ENCODE peak calls at places on chromosomes 16 and 17, in ten cellular contexts. N is endodermal cell; Q is SK-N-SH; T is cardiac muscle cell; V is mammary epithelial cell; L is body of pancreas; C is dorsolateral prefrontal cortex; B is ascending aorta; A is heart right ventricle; H is CD8-positive, alpha-beta T cell. D is an unnamed sample.

GRCh38 chr17:55238931-55239297 is 25.8 kb upstream of the HLF start:
- DNase-seq in H (no peak), Q (peak; percentile 55), B (no peak), T (no peak), N (no peak), V (no peak), C (no peak), A (peak; percentile 11), L (peak; percentile 47), D (no peak)

GRCh38 chr16:27363797-27364196 is 38.2 kb upstream of the IL21R start:
- DNase-seq in B (no peak), N (no peak), H (no peak), A (no peak), T (no peak), V (peak; percentile 29), L (peak; percentile 76), Q (no peak), C (no peak), D (no peak)

GRCh38 chr17:29241015-29241963 is 5.4 kb upstream of the CRYBA1 start:
- DNase-seq in B (peak; percentile 92), A (no peak), V (peak; percentile 94), C (no peak), T (peak; percentile 96), H (no peak), N (peak; percentile 88), Q (peak; percentile 39), L (peak; percentile 19), D (peak; percentile 55)

GRCh38 chr16:56262148-56262878 is 71.0 kb downstream of the GNAO1 start:
- DNase-seq in H (peak; percentile 17), L (peak; percentile 31), T (no peak), A (no peak), B (no peak), N (no peak), Q (no peak), V (peak; percentile 46), C (no peak), D (no peak)

GRCh38 chr17:800446-801242 is 18.5 kb downstream of the MRM3 start:
- DNase-seq in T (no peak), H (no peak), L (no peak), N (no peak), B (no peak), Q (no peak), V (no peak), C (no peak), A (no peak), D (no peak)

GRCh38 chr16:15507299-15507958 is 73.0 kb downstream of the BMERB1 start:
- DNase-seq in B (peak; percentile 75), C (peak; percentile 74), Q (no peak), V (peak; percentile 5), A (no peak), T (peak; percentile 50), L (no peak), N (peak; percentile 48), H (no peak), D (no peak)

GRCh38 chr17:45342871-45343526 is 26.2 kb upstream of the MAP3K14 start:
- DNase-seq in Q (no peak), H (no peak), L (no peak), T (no peak), V (no peak), N (no peak), C (no peak), A (no peak), B (peak; percentile 31), D (no peak)

GRCh38 chr16:55301385-55302008 is 22.5 kb upstream of the IRX6 start:
- DNase-seq in H (no peak), A (no peak), B (no peak), C (no peak), L (no peak), N (no peak), V (no peak), Q (no peak), T (no peak), D (no peak)

GRCh38 chr16:1098266-1098991 is 2.4 kb upstream of the C1QTNF8 start:
- DNase-seq in H (no peak), C (no peak), T (no peak), L (no peak), N (no peak), Q (no peak), A (no peak), V (no peak), B (no peak), D (no peak)

GRCh38 chr16:79401782-79402181 is 198.8 kb downstream of the MAF start:
- DNase-seq in N (no peak), L (no peak), H (no peak), T (no peak), V (no peak), B (no peak), A (no peak), C (no peak), Q (no peak), D (no peak)

GRCh38 chr17:81125573-81126081 is 39.7 kb upstream of the PVALEF start:
- DNase-seq in L (no peak), Q (no peak), T (no peak), V (no peak), B (no peak), N (no peak), H (no peak), A (no peak), C (no peak), D (no peak)

GRCh38 chr17:55607736-55608341 is 96.6 kb upstream of the SMIM36 start:
- DNase-seq in Q (no peak), L (peak; percentile 45), T (peak; percentile 86), V (no peak), N (no peak), A (peak; percentile 50), H (no peak), B (no peak), C (no peak), D (no peak)

DNA sequence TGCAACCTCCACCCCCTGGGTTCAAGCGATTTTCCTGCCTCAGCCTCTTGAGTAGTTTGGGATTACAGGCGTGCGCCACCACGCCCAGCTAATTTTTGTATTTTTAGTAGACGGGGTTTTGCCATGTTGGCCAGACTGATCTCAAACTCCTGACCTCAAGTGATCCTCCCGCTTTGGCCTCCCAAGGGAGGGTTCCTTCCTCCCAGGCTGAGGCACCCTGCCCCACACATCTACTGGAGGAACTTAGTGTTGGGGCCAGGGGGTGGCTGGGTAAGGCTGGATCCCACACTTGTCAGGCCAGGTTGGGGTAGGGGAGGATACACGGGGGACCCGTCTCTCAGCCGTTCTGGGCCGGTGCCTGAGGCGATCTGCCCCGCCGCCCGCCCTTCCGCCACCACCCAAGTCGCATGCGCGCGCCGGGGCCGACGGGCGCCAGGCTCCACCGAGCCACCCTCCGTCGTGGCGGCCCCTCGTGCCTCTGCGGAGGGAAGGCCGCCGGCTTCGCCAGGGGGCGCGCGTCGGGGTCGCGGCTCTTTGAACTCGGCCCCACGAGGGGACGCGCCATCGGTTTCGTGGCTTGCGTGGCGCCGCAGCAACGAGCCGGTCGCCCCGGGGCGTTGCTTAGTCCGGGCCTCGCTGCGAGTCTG is 15.9 kb downstream of the GRB7 start:
- DNase-seq in B (no peak), Q (peak; percentile 88), H (no peak), L (peak; percentile 65), V (no peak), T (no peak), C (no peak), N (peak; percentile 84), A (peak; percentile 42), D (peak; percentile 92)
- TF ChIP-seq CTCF in B (no peak), Q (no peak), H (no peak), L (no peak), V (no peak), T (no peak), C (no peak), N (no peak), A (no peak), D (no peak)

DNA sequence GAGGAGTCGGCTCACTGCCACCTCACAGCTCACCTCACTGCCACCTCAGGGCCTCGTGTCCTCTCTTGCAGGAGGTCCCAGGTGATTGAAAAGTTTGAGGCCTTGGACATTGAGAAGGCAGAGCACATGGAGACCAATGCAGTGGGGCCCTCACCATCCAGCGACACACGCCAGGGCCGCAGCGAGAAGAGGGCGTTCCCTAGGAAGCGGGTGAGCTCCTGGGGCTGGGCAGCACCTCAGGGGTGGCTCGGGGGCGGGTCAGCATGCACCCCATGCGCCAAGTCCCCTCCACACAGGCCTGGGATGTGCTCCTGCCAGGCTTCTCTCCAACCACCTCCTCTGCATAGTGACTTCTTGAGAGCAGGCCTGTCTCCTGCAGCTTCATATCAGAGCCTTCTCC is 63.6 kb downstream of the PLD6 start:
- DNase-seq in V (no peak), T (no peak), H (no peak), C (no peak), A (no peak), Q (no peak), N (no peak), B (no peak), L (no peak), D (no peak)
- H3K27ac ChIP-seq in V (no peak overlapping the region), T (no peak overlapping the region), H (no peak overlapping the region), C (peak overlapping the region; percentile 77), A (no peak overlapping the region), Q (no peak overlapping the region), N (no peak overlapping the region), B (no peak overlapping the region), L (no peak overlapping the region), D (no peak overlapping the region)

DNA sequence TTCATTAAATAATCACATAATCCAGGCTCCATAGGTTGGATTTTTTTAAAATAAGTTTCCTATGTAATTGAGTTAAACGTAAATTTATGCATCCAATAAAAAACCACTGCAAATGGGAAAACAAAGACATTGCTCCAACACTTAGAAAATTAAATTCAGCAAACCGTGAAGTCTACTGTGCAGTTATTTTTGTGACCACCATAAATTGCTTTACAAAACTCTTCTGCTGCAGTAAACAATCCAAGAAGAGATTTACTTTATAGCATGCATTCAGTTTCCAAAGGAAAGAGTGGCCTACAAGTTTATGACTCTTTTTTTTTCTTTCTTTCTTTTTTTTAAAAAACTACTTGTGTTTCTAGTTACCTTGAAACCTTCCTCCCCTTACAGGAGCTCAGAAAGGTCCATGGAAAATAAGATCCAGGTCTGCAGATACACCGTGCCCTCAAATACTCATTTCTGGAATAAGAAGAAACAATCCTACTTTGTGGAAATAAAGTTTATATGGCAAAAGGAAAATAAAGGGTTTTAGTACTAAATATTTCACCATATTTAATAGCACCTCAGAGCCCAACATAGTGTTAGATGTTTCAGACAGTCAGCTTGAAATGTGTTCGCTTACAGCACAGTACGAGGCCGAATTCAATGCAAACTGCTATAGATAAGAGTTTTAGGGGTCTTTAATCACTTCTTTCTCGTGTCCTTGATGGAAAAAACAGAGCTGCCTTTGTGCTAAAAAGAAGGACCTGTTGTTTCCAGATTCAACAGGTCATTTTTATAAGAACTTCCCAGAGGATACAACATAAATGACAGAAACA is 3.2 kb downstream of the HS3ST3A1 start:
- DNase-seq in B (no peak), V (no peak), H (no peak), C (no peak), A (no peak), N (no peak), T (no peak), Q (no peak), L (no peak), D (no peak)
- H3K4me3 ChIP-seq in B (no peak overlapping the region), V (no peak overlapping the region), H (no peak overlapping the region), C (no peak overlapping the region), A (no peak overlapping the region), N (peak overlapping the region; percentile 86), T (peak overlapping the region; percentile 41), Q (peak overlapping the region; percentile 66), L (no peak overlapping the region), D (no peak overlapping the region)

DNA sequence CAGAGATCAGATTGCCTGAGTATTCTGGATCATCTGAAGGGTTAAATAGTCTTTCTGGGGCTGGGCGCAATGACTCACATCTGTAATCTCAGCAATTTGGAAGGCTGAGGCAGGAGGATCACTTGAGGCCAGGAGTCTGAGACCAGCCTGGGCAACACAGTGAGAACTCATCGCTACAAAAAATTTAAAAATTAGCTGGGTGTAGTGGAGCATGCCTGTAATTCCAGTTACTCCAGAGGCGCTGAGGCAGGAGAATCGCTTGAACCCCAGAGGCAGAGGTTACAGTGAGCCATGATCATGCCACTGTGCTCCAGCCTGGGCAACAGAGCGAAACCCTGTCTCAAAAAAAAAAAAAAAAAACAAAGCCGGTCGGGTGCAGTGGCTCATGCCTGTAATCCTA is 15.7 kb downstream of the MVP start:
- DNase-seq in Q (no peak), A (no peak), L (no peak), H (no peak), T (no peak), N (no peak), C (no peak), B (no peak), V (no peak), D (no peak)
- TF ChIP-seq CTCF in Q (no peak), A (no peak), L (no peak), H (no peak), T (no peak), N (no peak), C (no peak), B (no peak), V (no peak), D (no peak)